ENCODE peak calls at places on chromosomes 13 and 19, in ten cellular contexts. C is iPS DF 6.9; D is CD8-positive, alpha-beta T cell; P is Karpas-422; T is CD4-positive, CD25-positive, alpha-beta regulatory T cell; Q is Peyer's patch; J is fibroblast of lung; V is H9; A is adrenal gland; M is tibial artery. O is an unnamed sample.

GRCh38 chr13:98103942-98104880 is 38.7 kb upstream of the FARP1 start:
- DNase-seq in D (no peak), P (no peak), T (no peak), C (no peak), M (no peak), V (peak), J (peak), A (no peak), Q (no peak), O (no peak)

GRCh38 chr13:76884167-76884566 is 2.0 kb downstream of the KCTD12 start:
- DNase-seq in D (no peak), V (peak), T (no peak), P (no peak), A (peak), C (no peak), J (peak), M (peak), Q (no peak), O (no peak)

GRCh38 chr19:6378036-6378435 is 2.3 kb upstream of the PSPN start:
- DNase-seq in A (no peak), C (no peak), M (no peak), T (no peak), D (no peak), Q (no peak), J (no peak), P (peak), V (no peak), O (no peak)

GRCh38 chr19:29489182-29489951 is 36.4 kb upstream of the VSTM2B start:
- DNase-seq in J (no peak), D (no peak), V (no peak), P (no peak), A (no peak), Q (no peak), T (no peak), C (no peak), M (no peak), O (no peak)

GRCh38 chr19:7618366-7618765 is 11.0 kb downstream of the XAB2 start:
- DNase-seq in Q (no peak), C (no peak), A (peak), T (no peak), M (no peak), P (no peak), J (no peak), V (no peak), D (no peak), O (no peak)

GRCh38 chr19:30224689-30225606 is 147.2 kb upstream of the ZNF536 start:
- DNase-seq in J (peak), Q (no peak), V (no peak), T (no peak), C (no peak), A (peak), P (no peak), M (no peak), D (no peak), O (peak)

GRCh38 chr13:110318920-110319319 is 11.8 kb downstream of the COL4A2 start:
- DNase-seq in V (no peak), T (no peak), C (no peak), D (no peak), A (no peak), M (no peak), Q (no peak), P (no peak), J (no peak), O (no peak)

GRCh38 chr19:5059191-5059579 is 90.3 kb downstream of the KDM4B start:
- DNase-seq in A (no peak), J (no peak), D (no peak), M (no peak), P (no peak), V (no peak), T (no peak), C (no peak), Q (no peak), O (no peak)

GRCh38 chr13:22173605-22174004 is 502.7 kb downstream of the FGF9 start:
- DNase-seq in D (no peak), Q (no peak), M (no peak), C (no peak), T (no peak), P (no peak), J (peak), V (no peak), A (no peak), O (no peak)

GRCh38 chr19:5585461-5586299 is 17.9 kb upstream of the TINCR start:
- DNase-seq in J (no peak), Q (peak), M (no peak), D (peak), P (no peak), C (no peak), T (no peak), A (peak), V (peak), O (no peak)

GRCh38 chr19:52991484-52991883 is 22.2 kb upstream of the ERVV-1 start:
- DNase-seq in D (no peak), V (no peak), Q (no peak), J (peak), M (no peak), C (no peak), T (no peak), A (peak), P (no peak), O (no peak)

GRCh38 chr19:22144394-22144793 is 52.4 kb downstream of the ZNF676 start:
- DNase-seq in J (peak), P (peak), Q (no peak), D (no peak), C (peak), V (no peak), T (no peak), A (no peak), M (no peak), O (no peak)

GRCh38 chr13:53069800-53070199 is 41.2 kb downstream of the OLFM4 start:
- DNase-seq in Q (no peak), J (no peak), C (no peak), V (no peak), D (no peak), A (no peak), P (no peak), T (no peak), M (no peak), O (no peak)

GRCh38 chr13:44667950-44668349 is 91.8 kb upstream of the TSC22D1 start:
- DNase-seq in T (no peak), P (no peak), D (no peak), V (no peak), Q (no peak), C (no peak), J (peak), A (no peak), M (no peak), O (no peak)

GRCh38 chr19:56162258-56162657 is 13.6 kb upstream of the GALP start:
- DNase-seq in C (no peak), A (no peak), D (no peak), Q (no peak), T (no peak), P (no peak), M (no peak), J (no peak), V (no peak), O (no peak)

GRCh38 chr13:93004919-93005318 is 221.7 kb upstream of the GPC6 start:
- DNase-seq in A (no peak), V (peak), D (no peak), J (no peak), C (peak), Q (no peak), T (no peak), P (no peak), M (no peak), O (no peak)

GRCh38 chr13:33497146-33497845 is 211.7 kb upstream of the STARD13 start:
- DNase-seq in M (no peak), Q (no peak), T (no peak), V (no peak), J (peak), A (no peak), P (no peak), D (no peak), C (no peak), O (no peak)

GRCh38 chr19:36837525-36837901 is 674 bp downstream of the ZNF790 start:
- DNase-seq in T (no peak), J (no peak), P (no peak), M (no peak), V (no peak), A (peak), D (no peak), Q (no peak), C (no peak), O (no peak)

GRCh38 chr19:44072543-44073401 is 813 bp downstream of the ZNF284 start:
- DNase-seq in P (no peak), J (no peak), V (no peak), T (no peak), C (no peak), Q (no peak), M (no peak), D (no peak), A (no peak), O (no peak)

GRCh38 chr13:106721599-106721998 is 153.7 kb upstream of the ARGLU1 start:
- DNase-seq in A (no peak), P (no peak), T (no peak), M (no peak), V (no peak), D (no peak), Q (no peak), C (no peak), J (no peak), O (no peak)

GRCh38 chr19:28884786-28885476 is 328.0 kb downstream of the UQCRFS1 start:
- DNase-seq in C (no peak), M (no peak), Q (no peak), P (no peak), D (no peak), A (no peak), T (no peak), J (no peak), V (no peak), O (no peak)

GRCh38 chr13:110949628-110950027 is 34.8 kb upstream of the ANKRD10 start:
- DNase-seq in V (no peak), A (no peak), M (no peak), C (no peak), D (no peak), J (no peak), T (no peak), P (no peak), Q (no peak), O (no peak)

GRCh38 chr19:40672038-40672437 is 18.4 kb downstream of the NUMBL start:
- DNase-seq in D (no peak), C (no peak), J (no peak), A (no peak), Q (no peak), P (no peak), T (no peak), V (no peak), M (no peak), O (no peak)

GRCh38 chr13:108342369-108343289 is 73.1 kb downstream of the TNFSF13B start:
- DNase-seq in T (no peak), J (peak), Q (no peak), D (no peak), P (peak), C (no peak), V (no peak), M (no peak), A (no peak), O (no peak)

GRCh38 chr19:55585658-55586339 is 5.2 kb upstream of the ZNF579 start:
- DNase-seq in A (peak), J (peak), D (no peak), P (peak), M (no peak), T (peak), C (no peak), V (peak), Q (peak), O (no peak)

GRCh38 chr13:21124853-21125252 is 51.5 kb downstream of the SKA3 start:
- DNase-seq in A (no peak), T (no peak), Q (no peak), D (no peak), J (peak), P (peak), M (no peak), V (peak), C (no peak), O (no peak)

DNA sequence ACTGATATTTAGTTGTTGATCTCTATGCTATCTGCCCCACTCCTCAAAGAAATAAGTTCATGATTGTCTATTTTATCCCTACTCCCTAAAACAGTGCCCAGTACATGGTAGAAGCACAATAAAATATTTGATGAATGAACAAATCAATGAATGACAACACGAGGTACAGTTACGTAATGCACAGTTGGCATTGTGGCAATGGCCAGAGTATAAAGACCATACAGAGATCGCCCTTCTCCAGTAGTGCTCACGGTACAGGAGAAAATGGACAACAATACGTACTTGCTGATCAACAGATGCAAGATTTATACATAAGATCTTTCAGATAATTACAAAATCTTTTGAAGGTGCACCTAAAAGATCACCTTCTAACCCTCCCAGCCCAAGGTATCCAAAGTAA is 225.4 kb downstream of the KLF12 start:
- DNase-seq in Q (no peak), V (no peak), J (no peak), D (no peak), T (no peak), A (no peak), M (no peak), C (no peak), P (no peak), O (no peak)
- H3K27ac ChIP-seq in Q (no peak), V (no peak), J (no peak), D (no peak), T (no peak), A (no peak), M (no peak), C (no peak), P (no peak), O (no peak)

DNA sequence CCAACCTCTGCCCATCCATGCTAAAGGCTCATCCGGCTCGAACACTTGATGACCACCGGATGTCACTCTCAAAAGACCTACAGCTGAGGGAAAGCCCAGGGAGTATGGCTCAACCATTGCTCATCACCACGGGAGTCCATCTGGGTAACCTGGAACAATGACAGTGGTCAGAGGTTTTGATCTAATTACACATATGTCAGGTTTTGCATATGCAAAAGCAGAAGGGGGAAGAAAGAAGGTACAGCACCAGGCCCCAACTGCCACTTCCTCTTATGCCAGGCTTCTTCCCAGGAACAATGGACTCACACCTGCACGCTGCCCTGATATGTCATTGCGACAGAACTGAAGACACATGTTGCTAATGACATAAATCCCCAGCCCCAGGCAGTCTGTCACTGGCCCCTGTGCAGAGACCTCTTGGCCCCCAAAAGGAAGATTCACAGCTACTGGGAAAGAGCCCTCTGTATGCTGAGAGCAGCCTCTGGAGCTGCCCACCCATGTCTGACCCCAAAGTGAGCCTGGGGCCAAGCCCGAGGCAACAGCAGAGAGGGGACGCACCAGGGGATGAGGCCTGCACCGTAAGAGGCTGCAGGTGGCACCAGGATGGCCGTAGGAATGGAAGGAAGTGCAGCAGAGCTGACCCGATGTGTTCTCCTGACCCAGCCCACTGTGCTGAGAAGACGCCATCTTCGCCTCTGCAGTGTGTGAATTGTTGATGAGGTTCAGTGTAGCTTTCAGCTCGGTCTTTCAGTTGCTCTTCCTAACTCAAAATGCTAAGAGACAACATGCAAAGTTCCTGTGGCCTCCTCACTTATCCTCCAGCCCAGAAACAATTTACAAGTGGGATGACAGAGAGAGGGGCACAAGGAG is 26.3 kb downstream of the EPS15L1 start:
- DNase-seq in A (no peak), Q (peak), P (peak), V (no peak), J (peak), C (no peak), D (no peak), M (no peak), T (no peak), O (no peak)
- H3K27ac ChIP-seq in A (no peak), Q (no peak), P (peak), V (no peak), J (no peak), C (no peak), D (no peak), M (no peak), T (no peak), O (no peak)

GRCh38 chr19:1691589-1692290 is 39.3 kb upstream of the TCF3 start:
- DNase-seq in V (no peak), A (no peak), P (no peak), C (no peak), T (no peak), D (no peak), Q (no peak), M (no peak), J (no peak), O (no peak)
- H3K27ac ChIP-seq in V (no peak), A (no peak), P (no peak), C (no peak), T (no peak), D (no peak), Q (no peak), M (no peak), J (no peak), O (no peak)

GRCh38 chr19:39339636-39340035 is 2.6 kb upstream of the SAMD4B start:
- DNase-seq in C (no peak), J (no peak), Q (no peak), T (no peak), D (no peak), P (no peak), V (no peak), M (no peak), A (no peak), O (no peak)
- H3K27ac ChIP-seq in C (no peak), J (no peak), Q (no peak), T (no peak), D (no peak), P (no peak), V (no peak), M (no peak), A (no peak), O (no peak)

GRCh38 chr13:113636266-113636963 is 21.6 kb downstream of the ATP4B start:
- DNase-seq in A (no peak), V (no peak), P (no peak), C (no peak), T (no peak), J (no peak), Q (no peak), M (no peak), D (no peak), O (no peak)
- H3K27ac ChIP-seq in A (no peak), V (no peak), P (no peak), C (no peak), T (no peak), J (no peak), Q (no peak), M (no peak), D (no peak), O (no peak)

GRCh38 chr19:482186-483041 is 13.9 kb upstream of the MADCAM1 start:
- DNase-seq in D (no peak), V (no peak), C (no peak), P (no peak), M (no peak), A (peak), Q (no peak), T (no peak), J (no peak), O (no peak)

GRCh38 chr19:485583-486236 is 10.6 kb upstream of the MADCAM1 start:
- DNase-seq in C (no peak), D (no peak), A (peak), Q (no peak), J (no peak), M (peak), V (no peak), T (no peak), P (no peak), O (peak)

GRCh38 chr19:484494-484893 is 11.8 kb upstream of the MADCAM1 start:
- DNase-seq in C (no peak), V (no peak), A (no peak), T (no peak), Q (no peak), M (no peak), P (no peak), D (no peak), J (no peak), O (no peak)

GRCh38 chr19:483332-484072 is 12.8 kb upstream of the MADCAM1 start:
- DNase-seq in T (no peak), V (no peak), Q (no peak), C (no peak), P (no peak), J (no peak), M (no peak), D (no peak), A (no peak), O (no peak)

DNA sequence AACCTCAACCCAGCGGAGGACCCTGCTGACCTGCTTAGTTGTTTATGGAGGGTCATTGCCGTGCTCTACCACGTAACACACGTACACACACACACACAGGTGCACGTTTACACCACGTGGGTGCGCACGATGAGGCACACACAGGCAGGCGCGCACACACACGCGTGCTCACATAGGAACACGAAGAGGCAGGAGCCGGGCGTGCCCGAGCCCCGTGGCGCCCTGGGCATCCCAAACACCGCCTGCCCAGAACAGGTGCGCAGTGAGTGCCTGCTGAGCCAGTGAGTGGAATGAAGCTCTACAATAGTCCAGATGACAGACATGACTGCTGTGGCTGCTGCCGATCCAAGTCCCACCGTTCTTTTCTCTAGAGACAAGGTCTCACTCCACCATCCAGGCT is 11.2 kb upstream of the MADCAM1 start:
- DNase-seq in P (no peak), Q (no peak), M (no peak), D (no peak), J (no peak), V (no peak), C (no peak), A (no peak), T (no peak), O (no peak)
- H3K27ac ChIP-seq in P (no peak), Q (no peak), M (no peak), D (no peak), J (no peak), V (no peak), C (no peak), A (peak), T (no peak), O (peak)